ENCODE peak calls at places on chromosomes 3 and 15, in ten cellular contexts. One of them, this sample, is unnamed.
A peak's percentile ranks its signal among the peaks of the same experiment; 100 is the strongest.

GRCh38 chr15:70035719-70036077 is 62.0 kb downstream of the TLE3 start:
- DNase-seq in Panc1: no peak
- DNase-seq in PC-9: no peak
- DNase-seq in SW480: no peak
- DNase-seq in SK-MEL-5: no peak
- DNase-seq in pons: peak; percentile 66
- DNase-seq in activated gamma-delta T cell treated with Interleukin-2 at 50 U/mL for 16 hours: no peak
- DNase-seq in NCI-H1694 treated with DMSO at 0.1 percent for 48 hours: no peak
- DNase-seq in GM13976: peak; percentile 83
- DNase-seq in frontal cortex: no peak
- DNase-seq in this sample: no peak

GRCh38 chr3:72270072-72270611 is 485.2 kb upstream of the PROK2 start:
- DNase-seq in NCI-H1694 treated with DMSO at 0.1 percent for 48 hours: no peak
- DNase-seq in activated gamma-delta T cell treated with Interleukin-2 at 50 U/mL for 16 hours: no peak
- DNase-seq in SK-MEL-5: peak; percentile 10
- DNase-seq in PC-9: peak; percentile 40
- DNase-seq in Panc1: peak; percentile 24
- DNase-seq in frontal cortex: no peak
- DNase-seq in GM13976: no peak
- DNase-seq in SW480: peak; percentile 78
- DNase-seq in pons: no peak
- DNase-seq in this sample: peak; percentile 73

GRCh38 chr3:194874783-194875182 is 189.1 kb downstream of the FAM43A start:
- DNase-seq in SK-MEL-5: no peak
- DNase-seq in activated gamma-delta T cell treated with Interleukin-2 at 50 U/mL for 16 hours: no peak
- DNase-seq in frontal cortex: no peak
- DNase-seq in pons: no peak
- DNase-seq in PC-9: no peak
- DNase-seq in Panc1: no peak
- DNase-seq in GM13976: no peak
- DNase-seq in NCI-H1694 treated with DMSO at 0.1 percent for 48 hours: no peak
- DNase-seq in SW480: no peak
- DNase-seq in this sample: no peak

GRCh38 chr3:166697495-166697894 is 682.6 kb downstream of the ZBBX start:
- DNase-seq in PC-9: no peak
- DNase-seq in GM13976: no peak
- DNase-seq in frontal cortex: no peak
- DNase-seq in pons: no peak
- DNase-seq in NCI-H1694 treated with DMSO at 0.1 percent for 48 hours: no peak
- DNase-seq in activated gamma-delta T cell treated with Interleukin-2 at 50 U/mL for 16 hours: no peak
- DNase-seq in SW480: no peak
- DNase-seq in Panc1: no peak
- DNase-seq in SK-MEL-5: no peak
- DNase-seq in this sample: no peak

GRCh38 chr3:159534496-159534895 is 454.1 kb upstream of the IL12A start:
- DNase-seq in pons: no peak
- DNase-seq in GM13976: no peak
- DNase-seq in activated gamma-delta T cell treated with Interleukin-2 at 50 U/mL for 16 hours: no peak
- DNase-seq in SK-MEL-5: no peak
- DNase-seq in SW480: no peak
- DNase-seq in NCI-H1694 treated with DMSO at 0.1 percent for 48 hours: no peak
- DNase-seq in PC-9: no peak
- DNase-seq in Panc1: no peak
- DNase-seq in frontal cortex: no peak
- DNase-seq in this sample: peak; percentile 21

GRCh38 chr15:36208868-36209582 is 370.4 kb upstream of the CDIN1 start:
- DNase-seq in pons: peak; percentile 6
- DNase-seq in PC-9: no peak
- DNase-seq in Panc1: no peak
- DNase-seq in frontal cortex: no peak
- DNase-seq in SK-MEL-5: no peak
- DNase-seq in NCI-H1694 treated with DMSO at 0.1 percent for 48 hours: no peak
- DNase-seq in activated gamma-delta T cell treated with Interleukin-2 at 50 U/mL for 16 hours: no peak
- DNase-seq in SW480: no peak
- DNase-seq in GM13976: no peak
- DNase-seq in this sample: no peak

GRCh38 chr15:65377105-65377975 is 462 bp downstream of the IGDCC3 start:
- DNase-seq in NCI-H1694 treated with DMSO at 0.1 percent for 48 hours: no peak
- DNase-seq in pons: no peak
- DNase-seq in PC-9: no peak
- DNase-seq in activated gamma-delta T cell treated with Interleukin-2 at 50 U/mL for 16 hours: no peak
- DNase-seq in SK-MEL-5: no peak
- DNase-seq in frontal cortex: peak; percentile 64
- DNase-seq in GM13976: peak; percentile 55
- DNase-seq in Panc1: no peak
- DNase-seq in SW480: peak; percentile 49
- DNase-seq in this sample: peak; percentile 29

GRCh38 chr3:9692416-9692815 is 11.2 kb upstream of the CPNE9 start:
- DNase-seq in SW480: no peak
- DNase-seq in PC-9: no peak
- DNase-seq in SK-MEL-5: no peak
- DNase-seq in NCI-H1694 treated with DMSO at 0.1 percent for 48 hours: no peak
- DNase-seq in frontal cortex: no peak
- DNase-seq in pons: no peak
- DNase-seq in activated gamma-delta T cell treated with Interleukin-2 at 50 U/mL for 16 hours: no peak
- DNase-seq in GM13976: no peak
- DNase-seq in Panc1: no peak
- DNase-seq in this sample: no peak

GRCh38 chr3:167728631-167729335 is 5.9 kb downstream of the PDCD10 start:
- DNase-seq in frontal cortex: no peak
- DNase-seq in activated gamma-delta T cell treated with Interleukin-2 at 50 U/mL for 16 hours: no peak
- DNase-seq in Panc1: no peak
- DNase-seq in PC-9: no peak
- DNase-seq in NCI-H1694 treated with DMSO at 0.1 percent for 48 hours: no peak
- DNase-seq in SW480: no peak
- DNase-seq in GM13976: no peak
- DNase-seq in pons: no peak
- DNase-seq in SK-MEL-5: no peak
- DNase-seq in this sample: no peak

GRCh38 chr15:94666553-94666952 is 435.2 kb downstream of the MCTP2 start:
- DNase-seq in SK-MEL-5: peak; percentile 32
- DNase-seq in SW480: peak; percentile 20
- DNase-seq in frontal cortex: no peak
- DNase-seq in PC-9: no peak
- DNase-seq in NCI-H1694 treated with DMSO at 0.1 percent for 48 hours: no peak
- DNase-seq in GM13976: no peak
- DNase-seq in Panc1: no peak
- DNase-seq in pons: no peak
- DNase-seq in activated gamma-delta T cell treated with Interleukin-2 at 50 U/mL for 16 hours: no peak
- DNase-seq in this sample: no peak

GRCh38 chr3:136664771-136665170 is 87.4 kb downstream of the STAG1 start:
- DNase-seq in SK-MEL-5: no peak
- DNase-seq in SW480: no peak
- DNase-seq in pons: no peak
- DNase-seq in activated gamma-delta T cell treated with Interleukin-2 at 50 U/mL for 16 hours: no peak
- DNase-seq in NCI-H1694 treated with DMSO at 0.1 percent for 48 hours: no peak
- DNase-seq in PC-9: no peak
- DNase-seq in GM13976: no peak
- DNase-seq in frontal cortex: no peak
- DNase-seq in Panc1: no peak
- DNase-seq in this sample: no peak

GRCh38 chr15:69026355-69026754 is 11.9 kb downstream of the NOX5 start:
- DNase-seq in pons: no peak
- DNase-seq in Panc1: no peak
- DNase-seq in GM13976: no peak
- DNase-seq in PC-9: no peak
- DNase-seq in frontal cortex: no peak
- DNase-seq in SW480: no peak
- DNase-seq in activated gamma-delta T cell treated with Interleukin-2 at 50 U/mL for 16 hours: no peak
- DNase-seq in SK-MEL-5: no peak
- DNase-seq in NCI-H1694 treated with DMSO at 0.1 percent for 48 hours: no peak
- DNase-seq in this sample: no peak

GRCh38 chr3:107271787-107272387 is 105.4 kb upstream of the CCDC54 start:
- DNase-seq in SW480: peak; percentile 79
- DNase-seq in NCI-H1694 treated with DMSO at 0.1 percent for 48 hours: peak; percentile 85
- DNase-seq in PC-9: peak; percentile 65
- DNase-seq in Panc1: peak; percentile 4
- DNase-seq in GM13976: peak; percentile 17
- DNase-seq in SK-MEL-5: peak; percentile 72
- DNase-seq in activated gamma-delta T cell treated with Interleukin-2 at 50 U/mL for 16 hours: no peak
- DNase-seq in frontal cortex: peak; percentile 9
- DNase-seq in pons: peak; percentile 89
- DNase-seq in this sample: peak; percentile 53

GRCh38 chr15:32651229-32651837 is 9.8 kb downstream of the SCG5 start:
- DNase-seq in SW480: peak; percentile 32
- DNase-seq in GM13976: peak; percentile 82
- DNase-seq in NCI-H1694 treated with DMSO at 0.1 percent for 48 hours: no peak
- DNase-seq in pons: peak; percentile 78
- DNase-seq in frontal cortex: no peak
- DNase-seq in activated gamma-delta T cell treated with Interleukin-2 at 50 U/mL for 16 hours: peak; percentile 15
- DNase-seq in SK-MEL-5: peak; percentile 83
- DNase-seq in PC-9: no peak
- DNase-seq in Panc1: peak; percentile 48
- DNase-seq in this sample: peak; percentile 71

GRCh38 chr3:186642014-186642413 is 1.8 kb downstream of the FETUB start:
- DNase-seq in frontal cortex: no peak
- DNase-seq in SK-MEL-5: no peak
- DNase-seq in pons: no peak
- DNase-seq in Panc1: no peak
- DNase-seq in GM13976: no peak
- DNase-seq in NCI-H1694 treated with DMSO at 0.1 percent for 48 hours: no peak
- DNase-seq in SW480: no peak
- DNase-seq in PC-9: no peak
- DNase-seq in activated gamma-delta T cell treated with Interleukin-2 at 50 U/mL for 16 hours: no peak
- DNase-seq in this sample: peak; percentile 31

GRCh38 chr3:58419782-58420512 is 13.7 kb downstream of the PDHB start:
- DNase-seq in GM13976: peak; percentile 35
- DNase-seq in PC-9: no peak
- DNase-seq in pons: no peak
- DNase-seq in activated gamma-delta T cell treated with Interleukin-2 at 50 U/mL for 16 hours: no peak
- DNase-seq in NCI-H1694 treated with DMSO at 0.1 percent for 48 hours: no peak
- DNase-seq in Panc1: no peak
- DNase-seq in SK-MEL-5: no peak
- DNase-seq in frontal cortex: no peak
- DNase-seq in SW480: no peak
- DNase-seq in this sample: peak; percentile 39

GRCh38 chr3:51777985-51778384 is 1.1 kb downstream of the IQCF6 start:
- DNase-seq in frontal cortex: no peak
- DNase-seq in activated gamma-delta T cell treated with Interleukin-2 at 50 U/mL for 16 hours: no peak
- DNase-seq in Panc1: no peak
- DNase-seq in PC-9: no peak
- DNase-seq in NCI-H1694 treated with DMSO at 0.1 percent for 48 hours: peak; percentile 15
- DNase-seq in SK-MEL-5: no peak
- DNase-seq in GM13976: no peak
- DNase-seq in SW480: no peak
- DNase-seq in pons: peak; percentile 30
- DNase-seq in this sample: peak; percentile 8

GRCh38 chr3:4712109-4712508 is 219.0 kb downstream of the ITPR1 start:
- DNase-seq in GM13976: no peak
- DNase-seq in NCI-H1694 treated with DMSO at 0.1 percent for 48 hours: no peak
- DNase-seq in SK-MEL-5: peak; percentile 74
- DNase-seq in PC-9: peak; percentile 91
- DNase-seq in SW480: peak; percentile 87
- DNase-seq in activated gamma-delta T cell treated with Interleukin-2 at 50 U/mL for 16 hours: no peak
- DNase-seq in frontal cortex: no peak
- DNase-seq in Panc1: no peak
- DNase-seq in pons: no peak
- DNase-seq in this sample: peak; percentile 84

GRCh38 chr15:96336045-96336642 is 5.6 kb downstream of the NR2F2 start:
- DNase-seq in pons: no peak
- DNase-seq in SW480: no peak
- DNase-seq in frontal cortex: no peak
- DNase-seq in PC-9: no peak
- DNase-seq in activated gamma-delta T cell treated with Interleukin-2 at 50 U/mL for 16 hours: no peak
- DNase-seq in NCI-H1694 treated with DMSO at 0.1 percent for 48 hours: no peak
- DNase-seq in Panc1: no peak
- DNase-seq in SK-MEL-5: no peak
- DNase-seq in GM13976: no peak
- DNase-seq in this sample: no peak

GRCh38 chr3:179272385-179272784 is 21.5 kb upstream of the KCNMB3 start:
- DNase-seq in PC-9: no peak
- DNase-seq in SW480: no peak
- DNase-seq in SK-MEL-5: peak; percentile 24
- DNase-seq in pons: no peak
- DNase-seq in frontal cortex: no peak
- DNase-seq in Panc1: no peak
- DNase-seq in activated gamma-delta T cell treated with Interleukin-2 at 50 U/mL for 16 hours: no peak
- DNase-seq in NCI-H1694 treated with DMSO at 0.1 percent for 48 hours: peak; percentile 4
- DNase-seq in GM13976: no peak
- DNase-seq in this sample: no peak

GRCh38 chr15:52780172-52780980 is 9.8 kb downstream of the ONECUT1 start:
- DNase-seq in frontal cortex: peak; percentile 54
- DNase-seq in SW480: peak; percentile 39
- DNase-seq in PC-9: no peak
- DNase-seq in SK-MEL-5: peak; percentile 77
- DNase-seq in pons: peak; percentile 85
- DNase-seq in GM13976: peak; percentile 64
- DNase-seq in Panc1: peak; percentile 48
- DNase-seq in activated gamma-delta T cell treated with Interleukin-2 at 50 U/mL for 16 hours: peak; percentile 57
- DNase-seq in NCI-H1694 treated with DMSO at 0.1 percent for 48 hours: peak; percentile 41
- DNase-seq in this sample: peak; percentile 63

GRCh38 chr3:123071146-123071545 is 4.3 kb downstream of the PDIA5 start:
- DNase-seq in Panc1: no peak
- DNase-seq in frontal cortex: no peak
- DNase-seq in SW480: no peak
- DNase-seq in PC-9: no peak
- DNase-seq in SK-MEL-5: peak; percentile 42
- DNase-seq in pons: no peak
- DNase-seq in NCI-H1694 treated with DMSO at 0.1 percent for 48 hours: peak; percentile 28
- DNase-seq in GM13976: no peak
- DNase-seq in activated gamma-delta T cell treated with Interleukin-2 at 50 U/mL for 16 hours: no peak
- DNase-seq in this sample: no peak

GRCh38 chr3:178536271-178537079 is at the start of gene KCNMB2:
- DNase-seq in PC-9: no peak
- DNase-seq in SK-MEL-5: no peak
- DNase-seq in pons: peak; percentile 31
- DNase-seq in NCI-H1694 treated with DMSO at 0.1 percent for 48 hours: peak; percentile 74
- DNase-seq in GM13976: no peak
- DNase-seq in frontal cortex: no peak
- DNase-seq in Panc1: no peak
- DNase-seq in activated gamma-delta T cell treated with Interleukin-2 at 50 U/mL for 16 hours: no peak
- DNase-seq in SW480: peak; percentile 3
- DNase-seq in this sample: no peak

GRCh38 chr15:29888651-29889050 is 66.4 kb upstream of the TJP1 start:
- DNase-seq in SK-MEL-5: no peak
- DNase-seq in SW480: no peak
- DNase-seq in GM13976: no peak
- DNase-seq in activated gamma-delta T cell treated with Interleukin-2 at 50 U/mL for 16 hours: no peak
- DNase-seq in NCI-H1694 treated with DMSO at 0.1 percent for 48 hours: no peak
- DNase-seq in Panc1: no peak
- DNase-seq in pons: peak; percentile 79
- DNase-seq in PC-9: no peak
- DNase-seq in frontal cortex: no peak
- DNase-seq in this sample: peak; percentile 27

GRCh38 chr3:157226173-157226847 is 66.4 kb upstream of the CCNL1 start:
- DNase-seq in Panc1: no peak
- DNase-seq in SK-MEL-5: no peak
- DNase-seq in GM13976: no peak
- DNase-seq in NCI-H1694 treated with DMSO at 0.1 percent for 48 hours: no peak
- DNase-seq in PC-9: no peak
- DNase-seq in SW480: no peak
- DNase-seq in pons: no peak
- DNase-seq in activated gamma-delta T cell treated with Interleukin-2 at 50 U/mL for 16 hours: no peak
- DNase-seq in frontal cortex: no peak
- DNase-seq in this sample: no peak

GRCh38 chr3:54871867-54872266 is 56.0 kb downstream of the LRTM1 start:
- DNase-seq in PC-9: no peak
- DNase-seq in pons: no peak
- DNase-seq in Panc1: no peak
- DNase-seq in NCI-H1694 treated with DMSO at 0.1 percent for 48 hours: no peak
- DNase-seq in frontal cortex: no peak
- DNase-seq in SW480: no peak
- DNase-seq in activated gamma-delta T cell treated with Interleukin-2 at 50 U/mL for 16 hours: no peak
- DNase-seq in GM13976: no peak
- DNase-seq in SK-MEL-5: no peak
- DNase-seq in this sample: no peak

This sample was measured in kidney tubule cell.